ENCODE peak calls at places on chromosomes 3 and 15, in eight cellular contexts. P is psoas muscle, B is heart left ventricle, C is choroid plexus epithelial cell, M is AG09319, X is fibroblast of the aortic adventitia, V is nephron progenitor cell, U is GM12864. O is an unnamed sample.

GRCh38 chr3:44926921-44927320 is 49.1 kb downstream of the ZDHHC3 start:
- DNase-seq in P (no peak), B (no peak), C (no peak), M (no peak), X (no peak), V (no peak), U (no peak), O (no peak)

GRCh38 chr3:23073721-23074300 is 129.3 kb upstream of the UBE2E2 start:
- DNase-seq in P (no peak), B (no peak), C (no peak), M (no peak), X (no peak), V (no peak), U (no peak), O (no peak)

GRCh38 chr3:172087198-172087597 is 47.8 kb downstream of the FNDC3B start:
- DNase-seq in P (no peak), B (no peak), C (no peak), M (no peak), X (no peak), V (no peak), U (no peak), O (no peak)

GRCh38 chr3:21274000-21274671 is 476.9 kb downstream of the ZNF385D start:
- DNase-seq in P (no peak), B (no peak), C (no peak), M (no peak), X (peak), V (no peak), U (no peak), O (no peak)

GRCh38 chr15:35362195-35362829 is 183.7 kb downstream of the DPH6 start:
- DNase-seq in P (no peak), B (no peak), C (peak), M (no peak), X (peak), V (no peak), U (no peak), O (no peak)

GRCh38 chr3:48446425-48447193 is at the start of gene ATRIP:
- DNase-seq in P (peak), B (peak), C (peak), M (no peak), X (peak), V (peak), U (no peak), O (peak)

GRCh38 chr3:164375538-164375937 is 702.8 kb downstream of the SI start:
- DNase-seq in P (no peak), B (no peak), C (no peak), M (no peak), X (peak), V (no peak), U (no peak), O (no peak)

GRCh38 chr3:79027593-79027992 is 740.2 kb downstream of the ROBO1 start:
- DNase-seq in P (no peak), B (no peak), C (no peak), M (no peak), X (no peak), V (no peak), U (no peak), O (no peak)

GRCh38 chr3:126954141-126954845 is 28.6 kb upstream of the PLXNA1 start:
- DNase-seq in P (peak), B (peak), C (no peak), M (no peak), X (no peak), V (no peak), U (no peak), O (no peak)

GRCh38 chr3:12442654-12443501 is 41.4 kb upstream of the TSEN2 start:
- DNase-seq in P (no peak), B (peak), C (no peak), M (no peak), X (no peak), V (no peak), U (no peak), O (no peak)

GRCh38 chr3:140505256-140505655 is 172.6 kb upstream of the TRIM42 start:
- DNase-seq in P (peak), B (no peak), C (peak), M (no peak), X (no peak), V (peak), U (no peak), O (no peak)

GRCh38 chr3:46065294-46065705 is 38.0 kb upstream of the XCR1 start:
- DNase-seq in P (peak), B (no peak), C (peak), M (no peak), X (no peak), V (no peak), U (no peak), O (no peak)

GRCh38 chr3:23650371-23651140 is 155.2 kb upstream of the UBE2E1 start:
- DNase-seq in P (no peak), B (no peak), C (peak), M (no peak), X (peak), V (no peak), U (no peak), O (no peak)

GRCh38 chr3:94587291-94587690 is 524.4 kb downstream of the NSUN3 start:
- DNase-seq in P (no peak), B (no peak), C (no peak), M (no peak), X (no peak), V (no peak), U (no peak), O (no peak)

GRCh38 chr15:59532770-59533379 is 78.7 kb upstream of the GCNT3 start:
- DNase-seq in P (no peak), B (no peak), C (peak), M (no peak), X (peak), V (peak), U (no peak), O (peak)

GRCh38 chr3:181868576-181868975 is 156.9 kb downstream of the SOX2 start:
- DNase-seq in P (no peak), B (no peak), C (no peak), M (no peak), X (no peak), V (no peak), U (no peak), O (no peak)

GRCh38 chr3:24360946-24361345 is 133.7 kb downstream of the THRB start:
- DNase-seq in P (no peak), B (no peak), C (no peak), M (no peak), X (no peak), V (no peak), U (no peak), O (no peak)

GRCh38 chr3:38314112-38314766 is 32.1 kb downstream of the SLC22A14 start:
- DNase-seq in P (no peak), B (no peak), C (no peak), M (no peak), X (no peak), V (no peak), U (no peak), O (no peak)

GRCh38 chr3:10949197-10949596 is 43.4 kb upstream of the SLC6A1 start:
- DNase-seq in P (no peak), B (no peak), C (no peak), M (no peak), X (no peak), V (no peak), U (no peak), O (no peak)

GRCh38 chr15:90829942-90830440 is 38.4 kb upstream of the FURIN start:
- DNase-seq in P (no peak), B (peak), C (peak), M (no peak), X (no peak), V (no peak), U (no peak), O (no peak)

GRCh38 chr15:92645731-92646130 is 9.8 kb downstream of the FAM174B start:
- DNase-seq in P (no peak), B (no peak), C (no peak), M (no peak), X (no peak), V (no peak), U (no peak), O (no peak)

GRCh38 chr3:188153498-188153948 is 434 bp upstream of the LPP start:
- DNase-seq in P (peak), B (peak), C (peak), M (peak), X (peak), V (peak), U (no peak), O (peak)

GRCh38 chr15:100650685-100651084 is 48.3 kb downstream of the ASB7 start:
- DNase-seq in P (no peak), B (no peak), C (no peak), M (no peak), X (no peak), V (no peak), U (no peak), O (no peak)

GRCh38 chr3:17412950-17413530 is 329.4 kb downstream of the TBC1D5 start:
- DNase-seq in P (no peak), B (no peak), C (peak), M (peak), X (peak), V (peak), U (peak), O (peak)

GRCh38 chr15:37098468-37099320 is 1.7 kb downstream of the MEIS2 start:
- DNase-seq in P (peak), B (no peak), C (peak), M (no peak), X (no peak), V (peak), U (no peak), O (peak)

GRCh38 chr15:54197995-54198394 is 219.8 kb downstream of the UNC13C start:
- DNase-seq in P (no peak), B (no peak), C (no peak), M (no peak), X (no peak), V (no peak), U (no peak), O (no peak)

GRCh38 chr15:76381366-76381765 is 44.8 kb downstream of the ISL2 start:
- DNase-seq in P (no peak), B (no peak), C (no peak), M (no peak), X (no peak), V (no peak), U (no peak), O (no peak)

GRCh38 chr3:156530969-156531368 is 23.9 kb downstream of the SSR3 start:
- DNase-seq in P (no peak), B (no peak), C (no peak), M (no peak), X (no peak), V (no peak), U (no peak), O (no peak)

GRCh38 chr3:122874116-122874515 is 79.2 kb downstream of the SLC49A4 start:
- DNase-seq in P (no peak), B (no peak), C (no peak), M (no peak), X (no peak), V (no peak), U (no peak), O (no peak)

GRCh38 chr3:44120721-44121582 is 120.7 kb upstream of the TOPAZ1 start:
- DNase-seq in P (no peak), B (peak), C (no peak), M (no peak), X (no peak), V (no peak), U (no peak), O (no peak)

GRCh38 chr3:184234224-184234623 is 4.8 kb downstream of the VWA5B2 start:
- DNase-seq in P (peak), B (peak), C (peak), M (peak), X (peak), V (no peak), U (no peak), O (no peak)

GRCh38 chr15:93044301-93045190 is 44.5 kb downstream of the RGMA start:
- DNase-seq in P (peak), B (peak), C (no peak), M (no peak), X (no peak), V (no peak), U (no peak), O (no peak)

GRCh38 chr3:56930706-56931105 is 129.0 kb upstream of the ARHGEF3 start:
- DNase-seq in P (no peak), B (no peak), C (no peak), M (no peak), X (no peak), V (no peak), U (no peak), O (no peak)

GRCh38 chr3:8757551-8758518 is 11.6 kb downstream of the OXTR start:
- DNase-seq in P (peak), B (no peak), C (peak), M (no peak), X (peak), V (no peak), U (no peak), O (no peak)
- TF ChIP-seq CTCF in P (no peak), B (no peak), C (no peak), M (no peak), X (no peak), V (no peak), U (no peak), O (no peak)

DNA sequence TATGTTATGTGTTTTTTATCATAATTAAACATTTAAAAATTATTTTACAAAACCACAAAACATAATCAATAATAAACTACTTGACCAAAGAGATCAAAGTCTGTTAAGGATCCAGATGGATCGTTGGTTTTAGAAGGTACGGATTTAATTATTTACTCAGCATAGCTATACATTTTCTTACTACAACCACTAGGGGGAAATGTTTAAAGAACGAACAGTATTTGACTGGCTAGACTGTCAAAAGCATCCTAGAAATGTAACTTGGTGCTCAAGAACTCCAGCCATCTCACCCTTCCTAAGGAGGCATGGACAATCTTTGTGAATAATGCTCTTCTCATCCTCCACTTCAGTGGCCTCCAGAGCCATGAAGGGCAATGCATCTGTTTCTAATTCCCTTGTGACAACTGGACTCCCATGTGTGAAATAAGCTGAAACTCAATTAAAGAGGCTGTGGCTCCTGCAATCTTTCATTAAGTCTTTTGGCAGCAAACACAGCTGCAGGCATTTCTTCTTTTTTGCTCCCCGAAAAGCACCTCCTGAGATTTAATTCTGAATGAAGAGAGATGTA is 94.7 kb upstream of the TUSC7 start:
- DNase-seq in P (no peak), B (no peak), C (peak), M (no peak), X (no peak), V (no peak), U (no peak), O (no peak)
- TF ChIP-seq CTCF in P (no peak), B (peak), C (peak), M (peak), X (no peak), V (peak), U (peak), O (peak)

GRCh38 chr3:186118692-186119091 is 9.8 kb upstream of the ETV5 start:
- DNase-seq in P (no peak), B (no peak), C (no peak), M (no peak), X (no peak), V (no peak), U (no peak), O (no peak)

GRCh38 chr3:186115229-186115996 is 6.5 kb upstream of the ETV5 start:
- DNase-seq in P (no peak), B (no peak), C (no peak), M (no peak), X (no peak), V (no peak), U (no peak), O (no peak)

GRCh38 chr3:186121271-186121670 is 12.4 kb upstream of the ETV5 start:
- DNase-seq in P (no peak), B (no peak), C (no peak), M (no peak), X (no peak), V (no peak), U (no peak), O (no peak)

GRCh38 chr3:186119499-186119898 is 10.6 kb upstream of the ETV5 start:
- DNase-seq in P (no peak), B (no peak), C (no peak), M (no peak), X (no peak), V (no peak), U (no peak), O (no peak)

DNA sequence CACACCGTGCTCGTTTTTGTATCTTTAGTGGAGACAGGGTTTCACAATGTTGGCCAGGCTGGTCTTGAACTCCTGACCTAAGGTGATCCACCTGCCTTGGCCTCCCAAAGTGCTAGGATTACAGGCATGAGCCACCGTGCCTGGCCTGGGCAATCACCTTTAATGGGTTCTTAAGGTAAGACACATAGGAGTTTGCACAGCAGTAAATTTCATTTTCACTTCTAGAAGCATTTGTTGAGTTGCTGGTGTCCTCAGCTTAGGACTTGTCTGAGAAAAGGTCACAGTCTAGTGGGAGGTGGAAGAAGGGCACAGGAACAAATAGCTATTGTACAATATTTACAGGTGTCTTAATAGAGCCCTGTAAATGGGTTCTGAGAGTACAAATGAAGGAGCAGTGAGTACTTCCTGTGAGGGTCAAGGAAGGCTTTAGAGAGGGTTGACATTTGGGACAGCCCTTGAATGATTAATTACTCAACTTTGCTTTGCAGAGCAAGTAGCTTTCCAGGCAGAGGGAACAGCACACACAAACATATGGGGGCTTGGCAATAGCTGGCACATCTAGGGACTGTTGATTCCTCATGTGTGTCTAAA is 8.7 kb upstream of the ETV5 start:
- DNase-seq in P (no peak), B (no peak), C (no peak), M (no peak), X (no peak), V (no peak), U (no peak), O (no peak)
- TF ChIP-seq CTCF in P (no peak), B (no peak), C (no peak), M (no peak), X (no peak), V (no peak), U (no peak), O (no peak)

GRCh38 chr15:50873935-50874353 is 34.5 kb upstream of the AP4E1 start:
- DNase-seq in P (no peak), B (no peak), C (no peak), M (no peak), X (no peak), V (no peak), U (no peak), O (no peak)
- TF ChIP-seq CTCF in P (no peak), B (no peak), C (no peak), M (no peak), X (no peak), V (no peak), U (no peak), O (no peak)

GRCh38 chr3:39383190-39383912 is at the start of gene SLC25A38:
- DNase-seq in P (peak), B (peak), C (peak), M (no peak), X (peak), V (peak), U (peak), O (peak)
- TF ChIP-seq CTCF in P (peak), B (peak), C (peak), M (peak), X (peak), V (no peak), U (peak), O (no peak)

GRCh38 chr15:28881170-28881569 is 4.6 kb upstream of the APBA2 start:
- DNase-seq in P (no peak), B (no peak), C (peak), M (no peak), X (no peak), V (no peak), U (no peak), O (no peak)

GRCh38 chr15:28880680-28881079 is 5.1 kb upstream of the APBA2 start:
- DNase-seq in P (no peak), B (no peak), C (no peak), M (no peak), X (no peak), V (no peak), U (no peak), O (no peak)

GRCh38 chr15:28884151-28884940 is 1.4 kb upstream of the APBA2 start:
- DNase-seq in P (no peak), B (no peak), C (no peak), M (no peak), X (no peak), V (no peak), U (no peak), O (no peak)

GRCh38 chr15:28879551-28879950 is 6.2 kb upstream of the APBA2 start:
- DNase-seq in P (no peak), B (no peak), C (no peak), M (no peak), X (no peak), V (no peak), U (no peak), O (no peak)

GRCh38 chr15:28881600-28881999 is 4.2 kb upstream of the APBA2 start:
- DNase-seq in P (no peak), B (no peak), C (no peak), M (no peak), X (no peak), V (no peak), U (no peak), O (no peak)
- TF ChIP-seq CTCF in P (no peak), B (no peak), C (peak), M (no peak), X (no peak), V (no peak), U (no peak), O (no peak)

GRCh38 chr3:193599393-193599792 is 6.4 kb downstream of the OPA1 start:
- DNase-seq in P (no peak), B (no peak), C (no peak), M (no peak), X (no peak), V (no peak), U (no peak), O (no peak)
- TF ChIP-seq CTCF in P (no peak), B (no peak), C (no peak), M (no peak), X (no peak), V (no peak), U (no peak), O (no peak)

DNA sequence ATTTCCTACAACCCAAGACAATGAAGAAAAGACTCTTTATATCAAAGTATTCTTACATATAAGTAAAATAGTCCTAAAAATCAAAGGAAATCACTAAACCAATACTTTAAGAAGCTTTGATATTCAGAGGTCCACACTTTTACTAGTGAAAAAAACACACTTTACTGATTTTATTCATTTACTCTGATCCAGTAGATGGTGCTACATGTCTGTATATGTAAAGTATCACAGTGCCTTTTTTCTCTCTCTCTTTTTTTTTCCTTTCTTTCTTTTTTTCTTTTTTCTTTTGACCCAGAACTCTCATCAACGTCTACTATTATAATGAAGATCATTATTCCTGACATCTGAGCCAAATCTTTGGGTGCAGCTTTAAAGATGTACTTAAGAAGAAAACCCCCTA is 10.8 kb upstream of the CCDC39 start:
- DNase-seq in P (no peak), B (no peak), C (peak), M (no peak), X (peak), V (no peak), U (no peak), O (no peak)
- TF ChIP-seq CTCF in P (no peak), B (no peak), C (no peak), M (no peak), X (no peak), V (no peak), U (no peak), O (no peak)

DNA sequence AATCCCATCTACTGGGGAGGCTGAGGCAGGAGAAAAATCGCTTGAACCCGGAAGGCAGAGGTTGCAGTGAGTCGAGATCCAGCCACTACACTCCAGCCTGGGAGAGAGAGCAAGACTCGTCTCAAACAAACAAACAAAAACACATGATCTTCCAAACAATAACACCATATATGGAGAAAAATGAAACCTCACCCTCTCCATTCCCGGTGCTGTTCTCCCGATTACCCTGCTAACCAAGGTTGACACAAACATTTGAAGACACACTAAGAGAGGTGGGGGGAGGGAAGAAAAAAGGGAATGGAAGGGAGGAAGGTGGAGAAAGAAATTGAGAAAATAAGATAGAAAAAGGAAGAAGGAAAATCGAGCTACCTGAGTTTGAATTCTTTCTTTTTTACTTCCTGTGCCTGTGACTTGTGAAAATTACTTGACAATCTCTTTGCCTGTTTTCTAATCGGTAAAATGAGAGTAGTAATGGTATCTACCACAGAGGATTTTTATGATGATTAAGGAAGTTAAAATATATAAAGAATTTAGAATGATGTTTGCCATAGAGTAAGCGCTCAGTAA is 1.1 kb upstream of the PLSCR2 start:
- DNase-seq in P (no peak), B (no peak), C (no peak), M (no peak), X (no peak), V (no peak), U (no peak), O (no peak)
- TF ChIP-seq CTCF in P (no peak), B (no peak), C (no peak), M (no peak), X (no peak), V (no peak), U (no peak), O (no peak)

O was measured in endothelial cell.